ENCODE peak calls at places on chromosomes 16 and 17, in eight cellular contexts. N is psoas muscle, O is pancreas, I is upper lobe of right lung, D is tibial artery, A is endothelial cell of umbilical vein, R is heart right ventricle, M is stomach. K is an unnamed sample.

GRCh38 chr17:44464037-44464436 is 39.2 kb downstream of the GPATCH8 start:
- DNase-seq in D (no peak), O (no peak), R (no peak), M (no peak), A (no peak), I (no peak), N (no peak), K (no peak)

GRCh38 chr16:27698266-27698665 is 148.3 kb downstream of the KATNIP start:
- DNase-seq in D (peak; percentile 44), I (peak; percentile 52), N (no peak), A (no peak), O (no peak), M (no peak), R (no peak), K (no peak)

GRCh38 chr17:45949755-45950320 is 49.2 kb upstream of the STH start:
- DNase-seq in N (no peak), D (no peak), R (no peak), I (no peak), A (no peak), M (no peak), O (no peak), K (no peak)

GRCh38 chr17:31130286-31131224 is 35.8 kb downstream of the NF1 start:
- DNase-seq in R (peak; percentile 75), N (no peak), D (no peak), I (no peak), O (peak; percentile 60), A (no peak), M (no peak), K (no peak)

GRCh38 chr16:71426069-71426879 is 15.6 kb downstream of the TLE7 start:
- DNase-seq in A (peak; percentile 61), N (no peak), D (no peak), M (no peak), I (peak; percentile 57), O (no peak), R (no peak), K (no peak)

GRCh38 chr17:29764748-29765147 is 142.0 kb upstream of the CORO6 start:
- DNase-seq in A (no peak), M (no peak), I (no peak), R (no peak), O (no peak), N (no peak), D (no peak), K (no peak)

GRCh38 chr16:9261376-9261775 is 169.9 kb downstream of the HAPSTR1 start:
- DNase-seq in R (no peak), A (no peak), D (no peak), O (no peak), I (no peak), M (no peak), N (no peak), K (no peak)

GRCh38 chr17:74779948-74780400 is 3.8 kb upstream of the NAT9 start:
- DNase-seq in R (no peak), I (peak; percentile 83), O (no peak), M (peak; percentile 35), N (peak; percentile 73), A (no peak), D (no peak), K (no peak)

GRCh38 chr16:49055824-49056545 is 225.7 kb downstream of the CBLN1 start:
- DNase-seq in A (no peak), R (no peak), M (no peak), I (no peak), D (no peak), O (no peak), N (no peak), K (no peak)

GRCh38 chr17:28675485-28675884 is 13.5 kb downstream of the SUPT6H start:
- DNase-seq in N (no peak), I (no peak), O (no peak), A (no peak), R (no peak), D (no peak), M (no peak), K (no peak)

GRCh38 chr16:55021595-55022475 is 91.2 kb downstream of the IRX5 start:
- DNase-seq in N (no peak), R (no peak), D (peak; percentile 28), O (no peak), I (no peak), M (no peak), A (no peak), K (peak; percentile 36)

GRCh38 chr17:70089513-70090148 is 14.6 kb downstream of the KCNJ16 start:
- DNase-seq in O (no peak), I (no peak), M (no peak), N (no peak), A (no peak), D (no peak), R (no peak), K (no peak)

GRCh38 chr17:65041518-65041917 is 15.0 kb downstream of the GNA13 start:
- DNase-seq in R (no peak), I (no peak), A (no peak), D (no peak), O (no peak), N (no peak), M (no peak), K (no peak)

GRCh38 chr16:81614171-81614570 is 164.9 kb upstream of the PLCG2 start:
- DNase-seq in A (no peak), O (no peak), N (no peak), I (no peak), D (no peak), R (no peak), M (no peak), K (no peak)

GRCh38 chr17:57166803-57167202 is 81.8 kb downstream of the AKAP1 start:
- DNase-seq in I (no peak), M (no peak), R (no peak), A (no peak), O (no peak), D (no peak), N (no peak), K (no peak)

GRCh38 chr17:73956169-73956568 is 247.3 kb upstream of the RPL38 start:
- DNase-seq in D (no peak), M (no peak), I (no peak), N (no peak), R (no peak), O (no peak), A (no peak), K (no peak)

GRCh38 chr17:29608986-29609385 is 13.7 kb downstream of the CORO6 start:
- DNase-seq in N (peak; percentile 73), O (peak; percentile 50), I (peak; percentile 57), M (no peak), D (no peak), R (no peak), A (no peak), K (no peak)

GRCh38 chr17:19424934-19425868 is 14.2 kb downstream of the RNF112 start:
- DNase-seq in M (no peak), A (no peak), D (no peak), I (no peak), R (no peak), N (no peak), O (no peak), K (no peak)

GRCh38 chr16:69520800-69521602 is 44.8 kb upstream of the NFAT5 start:
- DNase-seq in R (no peak), A (no peak), D (no peak), I (no peak), O (no peak), M (no peak), N (no peak), K (no peak)

DNA sequence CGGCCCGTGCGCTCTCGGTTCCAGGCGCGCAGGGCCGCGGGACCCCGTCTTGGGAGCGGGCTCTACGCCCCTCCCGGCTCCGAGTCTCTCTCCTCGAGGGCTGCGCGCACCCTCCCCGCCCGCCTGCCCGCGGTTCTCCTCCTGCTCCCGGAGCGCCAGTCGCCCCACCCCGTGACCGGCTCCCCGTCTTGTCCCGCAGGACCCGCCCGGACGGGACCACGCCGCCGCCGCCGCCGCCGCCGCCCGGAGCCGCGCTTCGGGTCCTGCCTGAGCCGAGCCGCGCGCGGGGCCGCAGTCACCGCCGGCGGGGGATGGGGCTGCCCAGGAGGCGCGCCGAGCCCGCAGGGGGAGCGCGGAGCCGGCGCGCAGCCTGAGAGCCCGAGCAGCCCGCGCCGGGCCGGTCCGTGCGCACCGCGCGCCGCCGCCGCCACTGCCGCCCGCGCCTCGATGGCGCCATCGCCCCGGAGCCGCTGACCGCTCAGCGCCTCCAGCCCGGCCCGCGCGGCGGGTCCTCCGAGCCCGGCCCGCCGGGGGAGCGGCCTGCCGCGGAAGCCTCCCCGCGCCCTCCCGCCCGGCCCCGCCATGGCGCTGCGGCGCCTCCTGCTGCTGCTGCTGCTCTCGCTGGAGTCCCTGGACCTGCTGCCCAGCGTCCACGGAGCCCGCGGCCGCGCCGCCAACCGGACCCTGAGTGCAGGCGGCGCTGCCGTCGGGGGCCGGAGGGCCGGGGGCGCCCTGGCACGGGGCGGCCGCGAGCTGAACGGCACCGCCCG is at the start of gene SHISA6:
- DNase-seq in D (no peak), M (no peak), A (no peak), I (no peak), R (no peak), O (peak; percentile 67), N (no peak), K (peak; percentile 7)
- H3K4me3 ChIP-seq in D (peak within 1 kb of the TSS; percentile 38), M (peak within 1 kb of the TSS; percentile 51), A (no peak within 1 kb of the TSS), I (peak within 1 kb of the TSS; percentile 23), R (peak within 1 kb of the TSS; percentile 50), O (peak within 1 kb of the TSS; percentile 43), N (peak within 1 kb of the TSS; percentile 47), K (peak within 1 kb of the TSS; percentile 52)

GRCh38 chr17:77501101-77501566 is 360.4 kb downstream of the SEC14L1 start:
- DNase-seq in N (peak; percentile 48), I (peak; percentile 63), D (peak; percentile 61), M (no peak), A (no peak), O (no peak), R (no peak), K (no peak)
- TF ChIP-seq CTCF in N (peak; percentile 22), I (peak; percentile 46), D (peak; percentile 24), M (no peak), A (peak; percentile 49), O (no peak), R (peak; percentile 53), K (no peak)

GRCh38 chr17:79981090-79981489 is 54.6 kb downstream of the TBC1D16 start:
- DNase-seq in O (peak; percentile 22), N (no peak), A (no peak), M (no peak), I (peak; percentile 40), D (peak; percentile 51), R (no peak), K (no peak)
- H3K27me3 ChIP-seq in O (no peaks in the 10 kb centered on the region), N (no peaks in the 10 kb centered on the region), A (no peaks in the 10 kb centered on the region), M (no peaks in the 10 kb centered on the region), I (no peaks in the 10 kb centered on the region), D (no peaks in the 10 kb centered on the region), R (no peaks in the 10 kb centered on the region), K (no peaks in the 10 kb centered on the region)

GRCh38 chr16:4534151-4534790 is 4.3 kb downstream of the CDIP1 start:
- DNase-seq in N (no peak), A (peak; percentile 95), D (no peak), R (peak; percentile 32), M (no peak), O (peak; percentile 76), I (no peak), K (no peak)

GRCh38 chr16:4537376-4538066 is 1.1 kb downstream of the CDIP1 start:
- DNase-seq in I (no peak), A (no peak), R (peak; percentile 37), D (peak; percentile 72), N (no peak), M (peak; percentile 33), O (peak; percentile 81), K (no peak)

GRCh38 chr16:4536391-4537106 is 2.0 kb downstream of the CDIP1 start:
- DNase-seq in N (no peak), R (no peak), O (peak; percentile 12), D (peak; percentile 74), I (no peak), A (no peak), M (no peak), K (no peak)

GRCh38 chr16:4533490-4533889 is 5.1 kb downstream of the CDIP1 start:
- DNase-seq in D (no peak), I (no peak), M (no peak), A (no peak), O (peak; percentile 12), N (no peak), R (no peak), K (no peak)

GRCh38 chr16:4535627-4536108 is 2.9 kb downstream of the CDIP1 start:
- DNase-seq in A (no peak), I (peak; percentile 52), O (peak; percentile 39), R (no peak), N (no peak), M (no peak), D (no peak), K (no peak)
- H3K4me3 ChIP-seq in A (no peak overlapping the region), I (no peak overlapping the region), O (no peak overlapping the region), R (no peak overlapping the region), N (peak overlapping the region; percentile 25), M (no peak overlapping the region), D (no peak overlapping the region), K (no peak overlapping the region)

K was measured in Caco-2.